ENCODE peak calls at places on chromosomes 1 and 21, in ten cellular contexts. I, O, C, J, T, F, W, U, S and K are unnamed samples.

GRCh38 chr1:86704972-86705632 is 726 bp downstream of the SH3GLB1 start:
- DNase-seq in I (peak; percentile 54), O (peak; percentile 87), C (no peak), J (peak; percentile 55), T (peak; percentile 65), F (no peak), W (peak; percentile 65), U (peak; percentile 40), S (peak; percentile 54), K (peak; percentile 65)

GRCh38 chr1:6545276-6545934 is 8.9 kb downstream of the NOL9 start:
- DNase-seq in I (no peak), O (no peak), C (no peak), J (no peak), T (no peak), F (no peak), W (peak; percentile 32), U (no peak), S (peak; percentile 31), K (no peak)

GRCh38 chr1:203765029-203765837 is at the start of gene LAX1:
- DNase-seq in I (no peak), O (no peak), C (no peak), J (no peak), T (no peak), F (peak; percentile 41), W (no peak), U (no peak), S (no peak), K (no peak)

GRCh38 chr1:119141020-119141424 is 569 bp upstream of the WARS2 start:
- DNase-seq in I (no peak), O (no peak), C (peak; percentile 26), J (peak; percentile 50), T (peak; percentile 28), F (peak; percentile 67), W (no peak), U (no peak), S (peak; percentile 49), K (peak; percentile 17)

GRCh38 chr21:36678538-36678937 is 20.4 kb upstream of the SIM2 start:
- DNase-seq in I (no peak), O (no peak), C (no peak), J (no peak), T (no peak), F (no peak), W (no peak), U (no peak), S (no peak), K (no peak)

GRCh38 chr1:152049291-152050073 is 12.7 kb upstream of the S100A11 start:
- DNase-seq in I (peak; percentile 26), O (no peak), C (no peak), J (no peak), T (no peak), F (no peak), W (peak; percentile 82), U (no peak), S (peak; percentile 88), K (no peak)

GRCh38 chr1:11681071-11681771 is at the start of gene MAD2L2:
- DNase-seq in I (peak; percentile 89), O (peak; percentile 95), C (peak; percentile 67), J (peak; percentile 80), T (peak; percentile 90), F (peak; percentile 95), W (peak; percentile 79), U (peak; percentile 81), S (peak; percentile 79), K (peak; percentile 91)

GRCh38 chr1:182690886-182691443 is 6.6 kb upstream of the RGS8 start:
- DNase-seq in I (no peak), O (no peak), C (no peak), J (no peak), T (no peak), F (no peak), W (no peak), U (no peak), S (no peak), K (no peak)

GRCh38 chr1:85142753-85143152 is 58.1 kb downstream of the SYDE2 start:
- DNase-seq in I (no peak), O (no peak), C (no peak), J (no peak), T (no peak), F (no peak), W (no peak), U (no peak), S (no peak), K (no peak)

GRCh38 chr1:19610282-19610978 is 33.7 kb upstream of the NBL1 start:
- DNase-seq in I (no peak), O (no peak), C (no peak), J (no peak), T (no peak), F (no peak), W (no peak), U (no peak), S (peak; percentile 31), K (no peak)
- TF ChIP-seq CTCF in I (no peak), O (no peak), C (no peak), J (no peak), T (no peak), F (no peak), W (no peak), U (no peak), S (no peak), K (no peak)

GRCh38 chr1:157992813-157993178 is 649 bp upstream of the KIRREL1 start:
- DNase-seq in I (no peak), O (no peak), C (no peak), J (no peak), T (no peak), F (no peak), W (no peak), U (no peak), S (peak; percentile 46), K (no peak)

GRCh38 chr1:157993179-157994080 is at the start of gene KIRREL1:
- DNase-seq in I (peak; percentile 59), O (no peak), C (peak; percentile 45), J (peak; percentile 59), T (peak; percentile 67), F (peak; percentile 81), W (peak; percentile 61), U (peak; percentile 44), S (peak; percentile 68), K (peak; percentile 67)

GRCh38 chr1:157995575-157996169 is 2.2 kb downstream of the KIRREL1 start:
- DNase-seq in I (no peak), O (no peak), C (no peak), J (no peak), T (no peak), F (no peak), W (no peak), U (no peak), S (no peak), K (no peak)

GRCh38 chr1:157994704-157995540 is 1.5 kb downstream of the KIRREL1 start:
- DNase-seq in I (peak; percentile 17), O (no peak), C (no peak), J (no peak), T (peak; percentile 35), F (no peak), W (peak; percentile 34), U (no peak), S (peak; percentile 51), K (no peak)

GRCh38 chr1:157994081-157994581 is 686 bp downstream of the KIRREL1 start:
- DNase-seq in I (no peak), O (no peak), C (no peak), J (no peak), T (peak; percentile 22), F (no peak), W (no peak), U (no peak), S (no peak), K (peak; percentile 51)
- TF ChIP-seq CTCF in I (peak; percentile 11), O (peak; percentile 20), C (peak; percentile 21), J (no peak), T (no peak), F (no peak), W (peak; percentile 14), U (no peak), S (peak; percentile 11), K (no peak)

DNA sequence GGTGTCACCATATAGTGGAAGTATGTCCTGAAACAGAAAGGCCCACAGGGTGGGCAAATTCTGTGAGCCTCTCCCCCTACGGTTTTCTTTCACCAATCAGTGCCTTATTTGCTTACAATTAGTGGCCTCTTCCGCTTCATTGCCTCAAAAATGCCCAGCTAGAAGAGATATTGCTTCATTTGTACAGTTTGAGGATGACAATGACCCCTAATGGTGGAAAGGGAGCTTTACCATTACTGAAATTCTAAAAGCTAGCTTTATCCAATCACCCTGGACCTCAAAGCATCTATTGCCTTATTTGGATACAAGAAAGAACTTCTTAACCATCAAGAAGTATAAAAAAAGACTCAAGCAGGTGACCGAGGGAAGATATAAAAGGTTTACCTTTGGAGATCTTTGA is 49.6 kb downstream of the LRRC71 start:
- DNase-seq in I (no peak), O (no peak), C (no peak), J (no peak), T (no peak), F (no peak), W (no peak), U (no peak), S (no peak), K (no peak)
- TF ChIP-seq CTCF in I (no peak), O (peak; percentile 15), C (peak; percentile 30), J (peak; percentile 56), T (no peak), F (no peak), W (peak; percentile 14), U (no peak), S (peak; percentile 22), K (no peak)

GRCh38 chr21:38333290-38334272 is 76.8 kb downstream of the KCNJ15 start:
- DNase-seq in I (no peak), O (no peak), C (no peak), J (no peak), T (no peak), F (no peak), W (no peak), U (no peak), S (peak; percentile 53), K (no peak)
- TF ChIP-seq CTCF in I (no peak), O (peak; percentile 39), C (no peak), J (no peak), T (no peak), F (peak; percentile 29), W (peak; percentile 47), U (no peak), S (peak; percentile 38), K (no peak)

GRCh38 chr1:222095606-222096475 is 354.0 kb upstream of the DUSP10 start:
- DNase-seq in I (peak; percentile 36), O (no peak), C (peak; percentile 44), J (peak; percentile 11), T (no peak), F (no peak), W (no peak), U (no peak), S (peak; percentile 21), K (peak; percentile 40)
- TF ChIP-seq CTCF in I (peak; percentile 68), O (peak; percentile 76), C (peak; percentile 76), J (peak; percentile 84), T (peak; percentile 56), F (peak; percentile 89), W (peak; percentile 68), U (no peak), S (peak; percentile 85), K (peak; percentile 65)

GRCh38 chr1:235635938-235636663 is 13.5 kb downstream of the GNG4 start:
- DNase-seq in I (no peak), O (no peak), C (no peak), J (peak; percentile 81), T (no peak), F (no peak), W (no peak), U (peak; percentile 74), S (no peak), K (no peak)
- TF ChIP-seq CTCF in I (no peak), O (no peak), C (peak; percentile 41), J (peak; percentile 40), T (no peak), F (no peak), W (peak; percentile 26), U (no peak), S (no peak), K (no peak)